ENCODE peak calls at places on chromosomes 7 and 10, in six cellular contexts. T is mesenchymal stem cell, O is IMR-90, L is neuronal stem cell, W is mesendoderm, Y is H9. D is an unnamed sample.

GRCh38 chr7:121084256-121084655 is 95.7 kb downstream of the CPED1 start:
- DNase-seq in T (peak), L (no peak), Y (no peak), O (peak), W (no peak), D (no peak)

GRCh38 chr10:6267941-6268340 is 65.2 kb downstream of the PFKFB3 start:
- DNase-seq in T (no peak), W (peak), L (no peak), Y (no peak), O (no peak), D (no peak)

GRCh38 chr7:127819975-127820778 is 168.2 kb downstream of the SND1 start:
- DNase-seq in W (peak), L (no peak), Y (no peak), O (peak), T (peak), D (no peak)

GRCh38 chr10:33556581-33556980 is 222.1 kb upstream of the NRP1 start:
- DNase-seq in O (no peak), L (no peak), W (no peak), T (no peak), Y (no peak), D (no peak)

GRCh38 chr10:116099031-116099430 is 174.0 kb downstream of the GFRA1 start:
- DNase-seq in L (no peak), Y (no peak), O (no peak), W (no peak), T (peak), D (no peak)

GRCh38 chr7:48085942-48086341 is 3.1 kb upstream of the UPP1 start:
- DNase-seq in O (no peak), T (no peak), Y (no peak), L (no peak), W (no peak), D (no peak)

GRCh38 chr10:66805610-66806009 is 120.2 kb upstream of the LRRTM3 start:
- DNase-seq in O (no peak), T (no peak), W (no peak), Y (no peak), L (no peak), D (no peak)

GRCh38 chr7:96310106-96310505 is 11.8 kb downstream of the SLC25A13 start:
- DNase-seq in L (no peak), T (no peak), O (no peak), W (no peak), Y (no peak), D (no peak)

GRCh38 chr10:6494934-6495592 is 85.0 kb downstream of the PRKCQ start:
- DNase-seq in O (no peak), T (no peak), L (no peak), W (no peak), Y (no peak), D (no peak)

GRCh38 chr10:21336476-21337170 is 188.9 kb downstream of the SKIDA1 start:
- DNase-seq in O (peak), L (peak), Y (peak), T (peak), W (peak), D (peak)

GRCh38 chr7:111682576-111683372 is 120.5 kb upstream of the IMMP2L start:
- DNase-seq in W (no peak), O (no peak), Y (no peak), L (no peak), T (no peak), D (no peak)

GRCh38 chr10:34288634-34289033 is 526.5 kb downstream of the PARD3 start:
- DNase-seq in Y (no peak), O (peak), W (peak), L (no peak), T (peak), D (no peak)

GRCh38 chr7:36971515-36972139 is 247.3 kb upstream of the AOAH start:
- DNase-seq in L (peak), T (no peak), Y (no peak), O (no peak), W (no peak), D (no peak)

GRCh38 chr10:132064082-132064755 is 1.5 kb upstream of the JAKMIP3 start:
- DNase-seq in T (no peak), O (no peak), Y (no peak), L (no peak), W (no peak), D (no peak)

GRCh38 chr10:68111580-68111979 is 2.3 kb downstream of the MYPN start:
- DNase-seq in T (no peak), W (no peak), O (no peak), Y (no peak), L (no peak), D (no peak)

GRCh38 chr7:117019786-117020604 is 66.7 kb downstream of the ST7 start:
- DNase-seq in W (peak), Y (peak), T (peak), O (peak), L (peak), D (peak)

GRCh38 chr7:94276797-94277196 is 117.9 kb upstream of the COL1A2 start:
- DNase-seq in Y (no peak), W (peak), O (peak), T (peak), L (no peak), D (no peak)

GRCh38 chr7:9250876-9251275 is 817.5 kb downstream of the NXPH1 start:
- DNase-seq in O (no peak), Y (peak), L (no peak), T (no peak), W (peak), D (no peak)

GRCh38 chr10:59470570-59470969 is 108.2 kb upstream of the FAM13C start:
- DNase-seq in L (no peak), W (peak), Y (peak), T (no peak), O (no peak), D (no peak)
- H2BK15ac ChIP-seq in L (no peak), W (no peak), Y (no peak), T (no peak), O (no peak), D (no peak)

DNA sequence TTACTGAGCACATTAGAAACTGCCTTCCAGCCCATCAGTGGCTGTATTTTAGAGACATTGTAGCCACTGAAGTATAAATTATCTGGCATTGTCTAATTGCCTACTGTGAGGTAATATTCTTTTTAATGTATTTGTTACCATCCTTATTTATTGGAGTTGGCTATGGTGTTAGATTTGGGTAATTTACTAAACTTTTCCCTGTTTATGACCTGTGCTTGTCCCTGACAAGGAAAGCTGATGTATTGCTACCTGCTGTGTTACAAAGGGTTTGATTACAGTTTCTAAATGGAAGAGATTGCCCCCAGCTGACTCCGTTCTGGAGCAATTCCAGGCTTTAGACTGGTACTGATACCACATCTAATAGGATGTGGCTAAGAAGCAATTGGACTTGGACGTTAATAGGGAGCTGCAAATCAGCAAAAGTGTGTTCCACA is 12.3 kb upstream of the ASCC1 start:
- DNase-seq in T (no peak), W (peak), L (no peak), O (no peak), Y (no peak), D (no peak)
- H3K9ac ChIP-seq in T (no peak), W (no peak), L (no peak), O (no peak), Y (no peak), D (no peak)

GRCh38 chr7:16652888-16653287 is 6.9 kb downstream of the BZW2 start:
- DNase-seq in Y (no peak), L (no peak), O (no peak), T (no peak), W (no peak), D (no peak)
- H2BK5ac ChIP-seq in Y (no peak), L (no peak), O (no peak), T (no peak), W (no peak), D (no peak)

GRCh38 chr7:103702982-103703381 is 257.0 kb upstream of the SLC26A5 start:
- DNase-seq in T (no peak), Y (no peak), L (no peak), O (no peak), W (no peak), D (no peak)

GRCh38 chr7:103704701-103705100 is 258.7 kb upstream of the SLC26A5 start:
- DNase-seq in L (no peak), W (no peak), O (no peak), T (no peak), Y (no peak), D (no peak)

GRCh38 chr7:103705542-103705941 is 259.5 kb upstream of the SLC26A5 start:
- DNase-seq in L (no peak), O (no peak), W (no peak), T (no peak), Y (no peak), D (no peak)

GRCh38 chr7:103710247-103710646 is 264.2 kb upstream of the SLC26A5 start:
- DNase-seq in L (no peak), T (no peak), O (peak), W (no peak), Y (no peak), D (no peak)

GRCh38 chr7:103706805-103707204 is 260.8 kb upstream of the SLC26A5 start:
- DNase-seq in O (no peak), W (no peak), L (no peak), Y (no peak), T (no peak), D (no peak)
- H2BK15ac ChIP-seq in O (no peak), W (no peak), L (no peak), Y (no peak), T (no peak), D (no peak)

GRCh38 chr7:51450541-51450940 is 133.9 kb upstream of the COBL start:
- DNase-seq in W (no peak), Y (no peak), T (no peak), L (no peak), O (no peak), D (no peak)

GRCh38 chr7:51451751-51452465 is 135.3 kb upstream of the COBL start:
- DNase-seq in Y (peak), O (no peak), W (peak), L (peak), T (no peak), D (no peak)

GRCh38 chr7:51452694-51453093 is 136.1 kb upstream of the COBL start:
- DNase-seq in Y (no peak), L (no peak), T (no peak), W (peak), O (no peak), D (no peak)

GRCh38 chr7:51446356-51446755 is 129.7 kb upstream of the COBL start:
- DNase-seq in L (no peak), T (no peak), O (no peak), W (peak), Y (peak), D (no peak)

GRCh38 chr7:51446785-51447184 is 130.2 kb upstream of the COBL start:
- DNase-seq in L (no peak), Y (no peak), T (no peak), W (no peak), O (no peak), D (no peak)
- H3K9ac ChIP-seq in L (no peak), Y (no peak), T (no peak), W (no peak), O (no peak), D (no peak)

DNA sequence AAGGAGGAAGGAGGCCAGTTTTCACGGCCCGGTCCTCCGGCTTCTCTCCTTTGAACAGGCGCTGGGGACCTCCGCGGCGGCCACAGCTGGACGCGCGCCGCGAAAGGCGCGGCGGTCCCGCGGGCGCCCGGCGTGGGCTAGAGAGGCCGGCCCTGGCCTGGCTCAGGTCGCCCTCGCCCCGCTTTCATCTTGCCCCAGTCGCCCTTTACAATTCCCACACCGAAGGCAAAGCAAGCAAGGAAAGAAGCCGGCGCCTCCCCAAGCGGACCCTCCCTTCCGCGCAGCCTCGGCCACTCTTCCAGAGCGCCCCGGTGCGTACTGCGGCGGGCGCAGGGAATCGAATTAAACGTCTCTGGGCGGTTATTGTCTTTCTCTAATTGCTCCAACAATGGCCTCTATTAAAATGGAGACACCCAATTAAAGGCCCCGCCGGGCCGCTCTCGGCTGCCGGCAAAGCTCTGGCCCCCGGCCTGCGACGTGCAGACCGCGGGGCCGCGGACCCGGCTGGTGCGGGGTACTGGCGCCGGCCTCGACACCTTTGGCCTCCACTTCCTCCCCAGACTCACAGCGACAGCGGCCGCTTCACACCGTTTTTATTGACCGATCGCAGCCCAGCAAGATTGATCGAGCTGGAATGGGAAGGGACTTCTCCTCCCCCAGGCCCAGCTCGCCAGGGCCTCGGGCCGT is 4.5 kb upstream of the GATA3 start:
- DNase-seq in O (no peak), Y (peak), L (peak), T (no peak), W (peak), D (peak)
- H2BK5ac ChIP-seq in O (no peak), Y (no peak), L (peak), T (no peak), W (peak), D (no peak)

GRCh38 chr10:102297132-102297531 is 51.8 kb downstream of the GBF1 start:
- DNase-seq in O (no peak), L (no peak), Y (no peak), T (no peak), W (no peak), D (no peak)
- H2BK15ac ChIP-seq in O (no peak), L (no peak), Y (no peak), T (no peak), W (no peak), D (no peak)

DNA sequence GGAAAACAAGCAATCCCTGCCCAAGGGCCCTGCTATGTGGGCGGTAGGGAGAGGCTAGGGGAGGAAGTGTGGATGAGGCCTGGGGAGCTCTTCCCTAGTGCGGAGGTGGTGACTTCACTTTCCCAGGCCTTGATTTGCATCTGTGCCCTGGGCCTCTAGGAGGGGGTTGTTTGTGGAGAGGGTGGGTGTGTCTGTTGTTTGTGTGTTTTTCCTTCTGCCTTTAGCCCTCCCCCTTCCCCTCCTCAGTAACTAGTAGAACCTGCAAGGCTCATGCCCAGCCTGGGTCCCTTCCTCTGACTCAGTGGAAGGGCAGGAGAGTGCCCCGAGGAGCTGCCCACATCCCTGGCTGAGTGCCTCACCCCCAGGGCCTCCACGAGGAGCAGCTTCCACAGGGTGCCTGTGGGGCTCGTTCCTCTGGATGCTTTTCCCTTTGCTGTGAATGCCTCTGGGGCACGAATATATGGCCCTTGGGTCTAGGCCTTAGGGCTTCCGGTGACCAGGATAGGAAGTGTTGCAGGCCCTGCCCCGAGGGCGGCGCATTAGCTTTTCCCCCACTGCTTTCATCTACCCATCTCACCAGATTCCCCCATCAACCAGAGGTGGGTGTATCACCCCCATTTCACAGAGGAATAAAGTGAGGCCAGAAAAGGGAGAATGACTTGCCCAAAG is 89.4 kb upstream of the DUSP5 start:
- DNase-seq in L (no peak), Y (peak), T (peak), O (no peak), W (peak), D (no peak)
- H3K9ac ChIP-seq in L (no peak), Y (no peak), T (peak), O (no peak), W (no peak), D (no peak)

DNA sequence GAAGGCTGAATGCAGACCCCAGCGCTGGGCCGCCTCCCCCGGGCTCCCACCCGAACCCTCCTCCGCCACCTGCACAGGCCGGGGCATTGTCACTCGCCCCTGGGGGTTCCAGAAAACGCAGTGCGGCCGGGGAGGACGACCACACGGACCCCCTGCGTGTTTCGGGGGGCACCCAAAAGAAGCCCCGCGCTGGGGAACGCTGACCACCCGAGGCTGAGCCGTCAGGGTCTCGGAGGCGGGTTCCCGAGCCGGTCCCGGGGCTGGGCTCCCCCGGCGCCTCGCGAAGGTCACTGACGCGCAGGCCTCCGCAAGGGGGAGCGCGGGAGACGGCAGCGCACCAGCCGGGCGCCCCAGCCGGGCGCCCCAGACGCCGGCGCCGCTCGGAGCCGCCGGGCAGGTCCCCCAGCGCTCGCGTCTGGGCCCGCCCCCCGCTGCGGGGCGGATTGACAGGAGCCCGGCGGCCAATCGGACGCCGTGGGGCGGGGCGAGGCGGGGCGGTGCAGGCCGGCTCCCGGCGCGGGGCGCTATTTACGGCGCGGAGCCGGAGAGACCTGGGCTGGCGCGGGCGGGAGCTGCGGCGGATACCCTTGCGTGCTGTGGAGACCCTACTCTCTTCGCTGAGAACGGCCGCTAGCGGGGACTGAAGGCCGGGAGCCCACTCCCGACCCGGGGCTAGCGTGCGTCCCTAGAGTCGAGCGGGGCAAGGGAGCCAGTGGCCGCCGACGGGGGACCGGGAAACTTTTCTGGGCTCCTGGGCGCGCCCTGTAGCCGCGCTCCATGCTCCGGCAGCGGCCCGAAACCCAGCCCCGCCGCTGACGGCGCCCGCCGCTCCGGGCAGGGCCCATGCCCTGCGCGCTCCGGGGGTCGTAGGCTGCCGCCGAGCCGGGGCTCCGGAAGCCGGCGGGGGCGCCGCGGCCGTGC is at the start of gene BAMBI:
- DNase-seq in O (peak), W (peak), T (peak), Y (peak), L (peak), D (peak)
- H2BK5ac ChIP-seq in O (peak), W (peak), T (peak), Y (no peak), L (no peak), D (no peak)